ENCODE peak calls at places on chromosomes 3 and 15, in seven cellular contexts. A, E, I, B, G, K and U are unnamed samples.

GRCh38 chr3:44236485-44236908 is 5.2 kb upstream of the TOPAZ1 start:
- DNase-seq in A (no peak), E (no peak), I (no peak), B (no peak), G (peak), K (no peak), U (no peak)

GRCh38 chr3:195828762-195829161 is 17.0 kb upstream of the MUC4 start:
- DNase-seq in A (no peak), E (no peak), I (no peak), B (no peak), G (no peak), K (no peak), U (no peak)

GRCh38 chr3:42213417-42213816 is 52.6 kb downstream of the CCK start:
- DNase-seq in A (no peak), E (no peak), I (no peak), B (no peak), G (no peak), K (no peak), U (no peak)

GRCh38 chr15:44804303-44805046 is 68.1 kb downstream of the TRIM69 start:
- DNase-seq in A (no peak), E (no peak), I (no peak), B (no peak), G (peak), K (no peak), U (peak)

GRCh38 chr15:99123706-99124451 is 19.0 kb downstream of the SYNM start:
- DNase-seq in A (peak), E (peak), I (peak), B (peak), G (peak), K (peak), U (peak)

GRCh38 chr3:53715815-53716483 is 130.3 kb downstream of the CHDH start:
- DNase-seq in A (no peak), E (peak), I (no peak), B (no peak), G (no peak), K (peak), U (peak)

GRCh38 chr3:73868688-73869315 is 244.1 kb upstream of the PDZRN3 start:
- DNase-seq in A (peak), E (peak), I (peak), B (no peak), G (peak), K (peak), U (peak)

GRCh38 chr3:10933958-10934481 is 58.5 kb upstream of the SLC6A1 start:
- DNase-seq in A (no peak), E (peak), I (peak), B (no peak), G (no peak), K (no peak), U (no peak)

GRCh38 chr3:168250415-168250861 is 154.7 kb upstream of the GOLIM4 start:
- DNase-seq in A (no peak), E (peak), I (peak), B (no peak), G (no peak), K (peak), U (peak)

GRCh38 chr3:151101270-151101954 is 15.9 kb downstream of the MED12L start:
- DNase-seq in A (no peak), E (no peak), I (no peak), B (no peak), G (no peak), K (no peak), U (no peak)

GRCh38 chr3:27666708-27667107 is 55.4 kb downstream of the EOMES start:
- DNase-seq in A (peak), E (peak), I (peak), B (peak), G (no peak), K (peak), U (peak)

GRCh38 chr3:192372001-192372400 is 355.3 kb downstream of the FGF12 start:
- DNase-seq in A (no peak), E (no peak), I (no peak), B (no peak), G (no peak), K (no peak), U (no peak)

GRCh38 chr3:192850501-192850981 is 67.1 kb downstream of the MB21D2 start:
- DNase-seq in A (peak), E (peak), I (peak), B (no peak), G (peak), K (no peak), U (no peak)

GRCh38 chr3:17974206-17974841 is 231.9 kb upstream of the TBC1D5 start:
- DNase-seq in A (peak), E (peak), I (peak), B (no peak), G (no peak), K (no peak), U (peak)

GRCh38 chr3:128112406-128112968 is 11.1 kb downstream of the RUVBL1 start:
- DNase-seq in A (no peak), E (peak), I (peak), B (no peak), G (peak), K (no peak), U (peak)

GRCh38 chr15:40104296-40104864 is 4.3 kb downstream of the BMF start:
- DNase-seq in A (no peak), E (no peak), I (no peak), B (no peak), G (no peak), K (no peak), U (no peak)

GRCh38 chr15:40104865-40105516 is 3.7 kb downstream of the BMF start:
- DNase-seq in A (peak), E (peak), I (peak), B (peak), G (peak), K (peak), U (peak)

GRCh38 chr15:40105517-40106202 is 3.0 kb downstream of the BMF start:
- DNase-seq in A (no peak), E (no peak), I (no peak), B (no peak), G (no peak), K (no peak), U (no peak)

GRCh38 chr15:40108061-40108854 is 421 bp downstream of the BMF start:
- DNase-seq in A (no peak), E (peak), I (peak), B (peak), G (peak), K (peak), U (peak)

GRCh38 chr15:40106203-40107161 is 2.2 kb downstream of the BMF start:
- DNase-seq in A (peak), E (peak), I (peak), B (peak), G (no peak), K (peak), U (peak)
- TF ChIP-seq CTCF in A (peak), E (no peak), I (peak), B (no peak), G (no peak), K (no peak), U (no peak)

GRCh38 chr3:133944181-133944580 is 48.5 kb upstream of the RAB6B start:
- DNase-seq in A (peak), E (peak), I (peak), B (no peak), G (peak), K (no peak), U (peak)
- H3K4me3 ChIP-seq in A (no peak), E (no peak), I (no peak), B (no peak), G (no peak), K (no peak), U (no peak)

DNA sequence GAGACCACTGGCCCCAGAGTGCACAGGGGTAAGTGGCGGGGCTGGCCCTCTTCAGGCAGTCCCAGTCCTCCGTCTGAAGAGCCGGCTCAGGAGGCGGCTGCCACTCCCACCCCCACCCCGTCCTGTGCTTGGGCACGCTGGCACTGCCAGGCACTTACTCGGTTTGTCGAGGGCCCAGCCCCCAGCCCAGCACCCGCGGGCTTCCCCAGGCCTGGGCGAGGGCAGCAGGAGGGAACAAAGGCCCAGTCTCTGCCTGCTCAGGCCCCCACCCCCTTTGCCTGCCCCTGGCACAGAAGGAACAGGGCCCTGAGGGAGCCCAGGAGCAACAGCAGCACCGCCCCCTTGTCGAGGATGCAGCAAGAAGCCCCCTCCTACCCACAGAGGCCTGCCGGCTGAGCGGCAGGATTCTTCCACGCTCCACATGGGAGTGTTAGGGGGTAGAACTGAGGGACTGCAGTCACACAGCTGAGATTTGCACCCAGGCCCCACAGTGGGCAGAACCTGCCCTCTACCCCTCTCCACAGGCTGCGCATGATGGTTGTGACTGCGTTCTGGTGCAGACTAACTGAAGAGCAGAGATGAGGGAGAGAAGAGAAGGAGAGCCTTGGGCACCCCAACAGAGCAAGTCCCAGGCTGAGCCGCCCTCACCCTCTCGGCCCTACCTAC is 8.9 kb downstream of the DUSP7 start:
- DNase-seq in A (no peak), E (no peak), I (no peak), B (no peak), G (peak), K (no peak), U (no peak)
- TF ChIP-seq CTCF in A (no peak), E (no peak), I (no peak), B (no peak), G (no peak), K (no peak), U (no peak)

DNA sequence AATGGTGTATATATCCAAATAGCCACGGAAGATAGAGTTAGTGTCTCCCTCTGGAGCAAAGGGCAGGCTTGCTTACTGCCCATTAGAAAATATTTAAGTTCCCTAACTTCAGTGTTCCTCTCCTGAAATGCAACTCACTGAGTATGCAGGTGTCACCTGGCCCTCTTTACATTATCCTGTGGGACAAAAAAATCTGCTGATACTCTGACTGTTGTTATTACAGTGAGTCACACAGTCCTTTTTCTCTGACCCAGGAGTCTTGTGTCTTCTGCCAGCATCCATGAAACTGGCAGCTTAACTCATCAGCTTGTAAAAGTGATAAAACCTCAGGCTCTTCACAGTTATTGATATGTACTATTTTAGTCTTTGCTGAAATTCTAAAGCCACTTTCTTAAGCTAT is 42.2 kb upstream of the RASGRF1 start:
- DNase-seq in A (no peak), E (no peak), I (no peak), B (no peak), G (no peak), K (no peak), U (no peak)
- H3K4me3 ChIP-seq in A (no peak), E (no peak), I (no peak), B (no peak), G (no peak), K (no peak), U (no peak)

DNA sequence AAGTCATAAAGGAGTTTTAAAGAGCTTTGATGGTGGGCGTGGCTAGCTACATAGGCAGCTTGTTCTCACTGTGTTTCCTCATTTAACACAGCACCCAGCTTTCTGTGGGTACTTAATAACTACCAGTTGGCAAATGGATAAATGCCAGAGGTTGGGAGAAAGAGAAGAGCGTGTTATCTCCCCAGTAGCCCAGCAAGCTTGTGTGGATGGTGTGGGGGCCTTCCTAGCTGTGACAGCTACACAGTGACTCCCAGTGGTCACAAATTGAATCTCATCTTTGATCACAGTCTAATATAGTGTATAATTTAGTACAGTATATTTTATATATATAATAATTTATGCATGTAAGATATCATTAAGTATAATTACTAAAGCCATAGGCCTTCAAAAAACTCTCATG is 984.1 kb downstream of the EPHA3 start:
- DNase-seq in A (peak), E (peak), I (peak), B (peak), G (no peak), K (peak), U (peak)
- TF ChIP-seq CTCF in A (peak), E (peak), I (peak), B (peak), G (no peak), K (peak), U (peak)

GRCh38 chr3:146159037-146159436 is 1.9 kb downstream of the PLOD2 start:
- DNase-seq in A (no peak), E (peak), I (no peak), B (no peak), G (peak), K (no peak), U (peak)
- H3K4me3 ChIP-seq in A (no peak), E (peak), I (peak), B (peak), G (peak), K (no peak), U (peak)

GRCh38 chr3:30201715-30202114 is 404.7 kb upstream of the TGFBR2 start:
- DNase-seq in A (no peak), E (no peak), I (peak), B (no peak), G (peak), K (no peak), U (no peak)

GRCh38 chr3:30195352-30195751 is 411.0 kb upstream of the TGFBR2 start:
- DNase-seq in A (no peak), E (no peak), I (no peak), B (no peak), G (no peak), K (no peak), U (no peak)

GRCh38 chr3:30199855-30200254 is 406.5 kb upstream of the TGFBR2 start:
- DNase-seq in A (no peak), E (no peak), I (no peak), B (no peak), G (no peak), K (no peak), U (peak)

GRCh38 chr3:30198162-30198561 is 408.2 kb upstream of the TGFBR2 start:
- DNase-seq in A (peak), E (peak), I (no peak), B (no peak), G (peak), K (no peak), U (peak)

DNA sequence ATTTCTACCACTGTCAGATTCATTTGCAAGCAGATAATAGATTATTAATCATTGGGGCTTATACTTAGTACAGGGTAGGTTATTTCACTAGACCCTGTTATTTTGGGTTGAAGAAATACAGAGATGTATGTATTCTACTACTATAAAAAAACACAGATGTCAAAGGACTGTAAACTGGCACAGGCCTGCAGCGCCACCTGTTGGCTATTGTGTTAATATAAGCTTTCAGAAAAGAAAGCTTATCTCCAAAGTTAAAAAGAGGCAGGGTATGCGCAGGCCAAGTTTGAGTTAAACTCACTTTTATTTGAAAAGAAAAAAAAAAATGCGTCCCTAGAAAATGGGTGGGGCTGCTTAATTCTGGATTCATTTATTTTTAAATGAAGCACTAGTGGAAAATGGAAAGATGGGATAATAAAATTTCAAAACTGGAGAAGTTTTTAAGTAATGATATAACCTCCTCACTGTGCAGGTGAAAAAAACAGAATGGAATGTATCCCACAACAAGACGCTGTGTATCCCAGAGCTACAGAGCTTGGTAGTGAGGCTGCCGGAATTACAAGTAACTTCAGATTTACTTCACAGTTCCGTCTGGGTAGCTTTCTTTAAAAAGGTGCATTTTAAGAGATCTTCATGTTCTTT is 407.2 kb upstream of the TGFBR2 start:
- DNase-seq in A (peak), E (peak), I (peak), B (peak), G (peak), K (peak), U (peak)
- TF ChIP-seq CTCF in A (peak), E (peak), I (peak), B (peak), G (peak), K (peak), U (peak)